ENCODE peak calls at places on chromosomes 3 and 15, in six cellular contexts. One of them, this sample, is unnamed.
A peak's percentile ranks its signal among the peaks of the same experiment; 100 is the strongest.

GRCh38 chr3:29475854-29476253 is 195.0 kb downstream of the RBMS3 start:
- DNase-seq in AG10803: no peak
- DNase-seq in small intestine: no peak
- DNase-seq in kidney epithelial cell: no peak
- DNase-seq in Peyer's patch: no peak
- DNase-seq in ovary: no peak
- DNase-seq in this sample: no peak

GRCh38 chr3:79928687-79929408 is 161.1 kb upstream of the ROBO1 start:
- DNase-seq in AG10803: no peak
- DNase-seq in small intestine: no peak
- DNase-seq in kidney epithelial cell: no peak
- DNase-seq in Peyer's patch: peak; percentile 27
- DNase-seq in ovary: no peak
- DNase-seq in this sample: no peak

GRCh38 chr3:55562672-55563071 is 75.6 kb upstream of the WNT5A start:
- DNase-seq in AG10803: no peak
- DNase-seq in small intestine: no peak
- DNase-seq in kidney epithelial cell: no peak
- DNase-seq in Peyer's patch: no peak
- DNase-seq in ovary: no peak
- DNase-seq in this sample: no peak

GRCh38 chr3:57080171-57080570 is 19.7 kb downstream of the SPATA12 start:
- DNase-seq in AG10803: no peak
- DNase-seq in small intestine: no peak
- DNase-seq in kidney epithelial cell: no peak
- DNase-seq in Peyer's patch: no peak
- DNase-seq in ovary: no peak
- DNase-seq in this sample: no peak

GRCh38 chr15:28272587-28272986 is 49.4 kb downstream of the HERC2 start:
- DNase-seq in AG10803: no peak
- DNase-seq in small intestine: no peak
- DNase-seq in kidney epithelial cell: no peak
- DNase-seq in Peyer's patch: no peak
- DNase-seq in ovary: no peak
- DNase-seq in this sample: no peak

GRCh38 chr3:21734746-21735145 is 16.3 kb downstream of the ZNF385D start:
- DNase-seq in AG10803: peak; percentile 59
- DNase-seq in small intestine: no peak
- DNase-seq in kidney epithelial cell: no peak
- DNase-seq in Peyer's patch: no peak
- DNase-seq in ovary: no peak
- DNase-seq in this sample: no peak

GRCh38 chr3:139935071-139935865 is at the start of gene CLSTN2:
- DNase-seq in AG10803: peak; percentile 7
- DNase-seq in small intestine: peak; percentile 38
- DNase-seq in kidney epithelial cell: peak; percentile 23
- DNase-seq in Peyer's patch: peak; percentile 63
- DNase-seq in ovary: peak; percentile 93
- DNase-seq in this sample: no peak

GRCh38 chr3:175726228-175726627 is 867.1 kb downstream of the NAALADL2 start:
- DNase-seq in AG10803: no peak
- DNase-seq in small intestine: no peak
- DNase-seq in kidney epithelial cell: no peak
- DNase-seq in Peyer's patch: no peak
- DNase-seq in ovary: no peak
- DNase-seq in this sample: no peak

GRCh38 chr3:62835594-62836236 is 39.5 kb downstream of the CADPS start:
- DNase-seq in AG10803: no peak
- DNase-seq in small intestine: no peak
- DNase-seq in kidney epithelial cell: no peak
- DNase-seq in Peyer's patch: no peak
- DNase-seq in ovary: no peak
- DNase-seq in this sample: no peak

GRCh38 chr3:126033765-126034164 is 50.2 kb downstream of the SLC41A3 start:
- DNase-seq in AG10803: no peak
- DNase-seq in small intestine: no peak
- DNase-seq in kidney epithelial cell: no peak
- DNase-seq in Peyer's patch: no peak
- DNase-seq in ovary: no peak
- DNase-seq in this sample: no peak
- H3K4me3 ChIP-seq in AG10803: no peak overlapping the region
- H3K4me3 ChIP-seq in small intestine: no peak overlapping the region
- H3K4me3 ChIP-seq in kidney epithelial cell: no peak overlapping the region
- H3K4me3 ChIP-seq in Peyer's patch: no peak overlapping the region
- H3K4me3 ChIP-seq in ovary: no peak overlapping the region
- H3K4me3 ChIP-seq in this sample: no peak overlapping the region

DNA sequence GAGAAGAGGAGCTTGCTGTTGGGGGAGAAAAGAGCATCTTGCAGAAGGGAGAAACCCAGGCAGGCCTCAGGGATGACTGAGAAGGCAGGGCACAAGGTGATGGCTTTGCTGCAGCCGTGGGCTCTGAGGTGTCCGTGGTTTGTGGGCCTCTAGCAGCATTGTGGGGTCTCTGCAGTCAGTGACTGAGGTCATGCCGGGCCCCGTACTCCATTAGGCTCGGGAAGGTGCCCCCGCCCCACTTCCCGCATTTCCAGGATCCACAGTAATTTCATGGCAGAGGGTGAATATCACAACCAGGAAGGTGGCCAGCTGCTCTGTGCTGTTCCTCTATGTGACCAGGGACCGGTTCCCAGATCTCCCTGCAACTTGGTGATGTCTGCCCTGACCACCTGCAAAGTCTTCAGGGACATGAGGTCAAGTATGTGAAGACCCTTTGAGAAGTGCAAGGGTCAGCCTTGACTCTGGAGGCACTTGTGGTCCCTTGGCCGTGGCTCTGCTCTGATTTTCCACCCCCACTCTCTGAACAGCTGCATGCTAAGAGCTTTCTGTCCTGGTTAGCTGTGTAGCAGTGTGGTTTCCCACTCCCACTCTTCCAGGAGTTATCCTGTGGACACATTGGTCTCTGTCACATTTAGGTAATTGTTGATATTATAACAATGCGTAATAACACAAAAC is 3.6 kb downstream of the KLF13 start:
- DNase-seq in AG10803: no peak
- DNase-seq in small intestine: no peak
- DNase-seq in kidney epithelial cell: no peak
- DNase-seq in Peyer's patch: peak; percentile 51
- DNase-seq in ovary: no peak
- DNase-seq in this sample: no peak
- H3K4me3 ChIP-seq in AG10803: no peak overlapping the region
- H3K4me3 ChIP-seq in small intestine: no peak overlapping the region
- H3K4me3 ChIP-seq in kidney epithelial cell: no peak overlapping the region
- H3K4me3 ChIP-seq in Peyer's patch: peak overlapping the region; percentile 95
- H3K4me3 ChIP-seq in ovary: no peak overlapping the region
- H3K4me3 ChIP-seq in this sample: peak overlapping the region; percentile 93

DNA sequence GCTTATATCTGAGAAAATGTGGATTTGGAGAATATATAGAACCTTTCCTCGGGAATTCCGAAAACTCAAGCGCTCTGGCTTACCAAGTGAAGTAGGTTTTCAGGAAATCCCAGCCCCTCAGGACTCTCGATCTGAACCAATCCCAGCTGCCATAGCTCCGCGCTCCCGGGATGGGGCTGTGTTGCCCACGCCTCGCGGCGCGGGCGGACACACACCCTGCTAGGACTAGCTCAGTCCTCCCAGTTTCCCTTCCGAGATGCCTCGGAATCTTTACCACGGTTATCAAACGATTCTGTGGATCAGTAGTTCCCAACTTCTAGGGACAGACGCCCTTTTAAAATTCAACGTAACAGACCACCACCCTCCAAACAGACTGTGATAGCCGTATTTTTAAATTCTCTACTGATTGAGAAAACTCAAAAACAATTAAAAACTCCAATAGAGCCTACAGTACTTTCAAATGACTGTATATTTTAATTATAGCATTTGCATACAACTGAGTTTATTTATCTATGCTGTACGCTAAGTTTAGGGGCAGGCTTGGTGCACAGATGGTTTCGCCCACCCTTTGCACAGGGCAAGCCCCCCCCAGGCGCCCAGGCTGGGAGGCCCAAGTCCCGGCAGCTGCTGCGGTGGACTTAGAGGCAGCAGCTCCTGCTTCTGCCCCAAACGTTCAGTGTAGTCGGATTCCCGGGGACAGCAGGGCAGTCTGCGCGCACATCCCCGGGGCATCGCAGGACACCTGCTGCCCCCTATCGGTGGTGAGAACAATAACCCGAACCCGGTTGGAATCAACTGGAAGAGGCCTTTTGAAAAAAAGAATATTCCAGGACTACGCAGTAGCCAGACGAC is 52.3 kb downstream of the CCDC54 start:
- DNase-seq in AG10803: peak; percentile 89
- DNase-seq in small intestine: peak; percentile 71
- DNase-seq in kidney epithelial cell: peak; percentile 53
- DNase-seq in Peyer's patch: peak; percentile 76
- DNase-seq in ovary: peak; percentile 81
- DNase-seq in this sample: peak; percentile 61
- H3K4me3 ChIP-seq in AG10803: peak overlapping the region; percentile 61
- H3K4me3 ChIP-seq in small intestine: no peak overlapping the region
- H3K4me3 ChIP-seq in kidney epithelial cell: peak overlapping the region; percentile 38
- H3K4me3 ChIP-seq in Peyer's patch: peak overlapping the region; percentile 85
- H3K4me3 ChIP-seq in ovary: peak overlapping the region; percentile 77
- H3K4me3 ChIP-seq in this sample: peak overlapping the region; percentile 51

GRCh38 chr3:69484507-69485393 is 98.9 kb upstream of the FRMD4B start:
- DNase-seq in AG10803: no peak
- DNase-seq in small intestine: no peak
- DNase-seq in kidney epithelial cell: no peak
- DNase-seq in Peyer's patch: no peak
- DNase-seq in ovary: no peak
- DNase-seq in this sample: no peak
- H3K4me3 ChIP-seq in AG10803: no peak overlapping the region
- H3K4me3 ChIP-seq in small intestine: no peak overlapping the region
- H3K4me3 ChIP-seq in kidney epithelial cell: no peak overlapping the region
- H3K4me3 ChIP-seq in Peyer's patch: no peak overlapping the region
- H3K4me3 ChIP-seq in ovary: no peak overlapping the region
- H3K4me3 ChIP-seq in this sample: no peak overlapping the region

DNA sequence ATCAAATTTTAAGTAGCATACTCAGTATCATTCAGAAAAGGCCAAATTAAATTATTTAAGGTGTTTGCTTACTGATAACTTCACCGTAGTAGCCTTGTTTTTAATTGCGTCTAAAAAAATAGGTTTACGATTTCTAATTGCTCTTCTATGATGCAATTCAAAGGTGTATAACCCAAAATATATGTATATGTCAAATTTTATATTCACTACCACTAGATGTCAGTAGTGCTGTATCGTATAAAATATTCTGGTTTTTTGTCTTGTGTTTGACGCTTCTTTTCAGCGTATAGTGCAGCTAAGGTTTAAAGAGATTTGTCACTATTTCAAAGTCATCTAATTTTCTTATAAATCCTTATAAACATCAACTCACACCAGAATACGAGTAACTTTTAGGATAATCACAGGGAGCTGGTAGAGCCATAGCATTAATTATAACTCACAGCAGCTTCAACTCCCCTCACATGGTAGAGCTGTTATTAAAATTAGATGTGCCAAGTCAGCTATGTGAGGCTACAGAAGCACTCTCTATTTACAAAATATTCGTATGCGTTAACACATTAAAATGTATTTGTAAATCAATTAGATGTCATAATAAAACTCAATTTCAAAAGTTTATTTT is 3.5 kb downstream of the PFN2 start:
- DNase-seq in AG10803: peak; percentile 61
- DNase-seq in small intestine: peak; percentile 47
- DNase-seq in kidney epithelial cell: no peak
- DNase-seq in Peyer's patch: no peak
- DNase-seq in ovary: no peak
- DNase-seq in this sample: peak; percentile 36
- H3K4me3 ChIP-seq in AG10803: no peak overlapping the region
- H3K4me3 ChIP-seq in small intestine: no peak overlapping the region
- H3K4me3 ChIP-seq in kidney epithelial cell: no peak overlapping the region
- H3K4me3 ChIP-seq in Peyer's patch: no peak overlapping the region
- H3K4me3 ChIP-seq in ovary: no peak overlapping the region
- H3K4me3 ChIP-seq in this sample: no peak overlapping the region

GRCh38 chr3:141302364-141303141 is 65.8 kb upstream of the ZBTB38 start:
- DNase-seq in AG10803: peak; percentile 86
- DNase-seq in small intestine: no peak
- DNase-seq in kidney epithelial cell: no peak
- DNase-seq in Peyer's patch: no peak
- DNase-seq in ovary: no peak
- DNase-seq in this sample: no peak

GRCh38 chr3:141306922-141307321 is 61.4 kb upstream of the ZBTB38 start:
- DNase-seq in AG10803: no peak
- DNase-seq in small intestine: peak; percentile 27
- DNase-seq in kidney epithelial cell: no peak
- DNase-seq in Peyer's patch: no peak
- DNase-seq in ovary: no peak
- DNase-seq in this sample: peak; percentile 75

GRCh38 chr3:141305436-141305835 is 62.9 kb upstream of the ZBTB38 start:
- DNase-seq in AG10803: peak; percentile 76
- DNase-seq in small intestine: no peak
- DNase-seq in kidney epithelial cell: no peak
- DNase-seq in Peyer's patch: no peak
- DNase-seq in ovary: no peak
- DNase-seq in this sample: no peak

GRCh38 chr3:141306276-141306675 is 62.0 kb upstream of the ZBTB38 start:
- DNase-seq in AG10803: no peak
- DNase-seq in small intestine: no peak
- DNase-seq in kidney epithelial cell: no peak
- DNase-seq in Peyer's patch: no peak
- DNase-seq in ovary: no peak
- DNase-seq in this sample: no peak

DNA sequence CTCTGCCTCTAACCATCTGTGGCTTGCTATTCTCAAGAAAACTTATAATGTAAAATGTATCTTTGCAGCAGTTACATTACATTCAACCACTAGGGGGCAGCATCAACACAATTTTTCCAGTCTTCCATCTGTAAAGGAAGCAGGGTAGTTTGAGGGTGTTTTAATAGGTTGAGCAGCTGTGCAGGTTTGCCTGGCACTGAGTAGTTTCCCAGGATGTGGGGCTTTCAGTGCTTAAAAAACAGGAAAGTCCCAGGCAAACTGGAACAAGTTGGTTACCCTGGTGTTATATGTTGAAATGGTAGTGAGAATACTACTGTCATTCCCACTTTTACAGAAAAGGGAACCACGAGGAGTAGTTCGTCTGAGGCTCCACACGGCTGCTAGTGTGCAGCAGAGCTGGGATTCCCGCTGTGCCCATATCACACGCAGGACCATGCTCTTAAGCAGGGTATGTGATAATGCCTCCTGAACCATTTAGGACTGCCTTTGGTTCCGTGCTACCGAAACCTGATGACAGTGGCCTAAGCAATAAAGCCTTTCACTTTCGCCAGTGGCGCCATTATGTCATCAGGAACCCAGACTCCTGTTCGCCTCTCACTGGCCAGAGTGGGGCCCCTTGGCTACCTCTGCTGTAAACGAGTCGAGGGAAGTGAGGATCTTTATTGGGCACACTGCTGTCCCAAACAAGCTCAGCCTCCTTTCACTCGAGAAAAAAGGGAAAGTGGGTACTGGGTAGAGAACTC is 64.7 kb upstream of the ZBTB38 start:
- DNase-seq in AG10803: peak; percentile 78
- DNase-seq in small intestine: peak; percentile 83
- DNase-seq in kidney epithelial cell: no peak
- DNase-seq in Peyer's patch: no peak
- DNase-seq in ovary: no peak
- DNase-seq in this sample: peak; percentile 69
- H3K4me3 ChIP-seq in AG10803: no peak overlapping the region
- H3K4me3 ChIP-seq in small intestine: no peak overlapping the region
- H3K4me3 ChIP-seq in kidney epithelial cell: no peak overlapping the region
- H3K4me3 ChIP-seq in Peyer's patch: no peak overlapping the region
- H3K4me3 ChIP-seq in ovary: no peak overlapping the region
- H3K4me3 ChIP-seq in this sample: no peak overlapping the region

This sample was measured in CD4-positive, alpha-beta memory T cell.